ENCODE peak calls at places on chromosome 14, in five cellular contexts. D, R, Z, I and L are unnamed samples. For H3K4me1, the result is how much of the 10 kb centered on the place peaks cover.

GRCh38 chr14:37116933-37117844 is 55.2 kb downstream of the SLC25A21 start:
- DNase-seq in D (peak), R (no peak), Z (no peak), I (no peak), L (no peak)

GRCh38 chr14:102805454-102805891 is 28.2 kb downstream of the TRAF3 start:
- DNase-seq in D (peak), R (no peak), Z (no peak), I (no peak), L (no peak)

GRCh38 chr14:59090572-59090971 is 97.9 kb upstream of the DAAM1 start:
- DNase-seq in D (no peak), R (no peak), Z (no peak), I (no peak), L (no peak)

GRCh38 chr14:71711131-71711530 is 221.1 kb upstream of the RGS6 start:
- DNase-seq in D (peak), R (no peak), Z (no peak), I (no peak), L (no peak)

GRCh38 chr14:61876362-61877049 is 114.3 kb downstream of the SNAPC1 start:
- DNase-seq in D (no peak), R (no peak), Z (no peak), I (no peak), L (no peak)

GRCh38 chr14:57182760-57183503 is 85.8 kb downstream of the EXOC5 start:
- DNase-seq in D (no peak), R (peak), Z (no peak), I (peak), L (no peak)

GRCh38 chr14:89422181-89422951 is 5.3 kb upstream of the FOXN3 start:
- DNase-seq in D (no peak), R (no peak), Z (no peak), I (no peak), L (no peak)

GRCh38 chr14:32205984-32206383 is 2.9 kb upstream of the RNU6-8 start:
- DNase-seq in D (no peak), R (no peak), Z (no peak), I (no peak), L (no peak)

GRCh38 chr14:55138091-55138490 is 9.0 kb downstream of the LGALS3 start:
- DNase-seq in D (no peak), R (no peak), Z (no peak), I (peak), L (no peak)

GRCh38 chr14:21680072-21680471 is 6.5 kb upstream of the OR4E1 start:
- DNase-seq in D (peak), R (no peak), Z (no peak), I (no peak), L (no peak)

GRCh38 chr14:30882431-30882830 is 8.1 kb downstream of the COCH start:
- DNase-seq in D (no peak), R (no peak), Z (no peak), I (no peak), L (no peak)

GRCh38 chr14:51828017-51828797 is 32.2 kb upstream of the GNG2 start:
- DNase-seq in D (peak), R (no peak), Z (peak), I (peak), L (no peak)

GRCh38 chr14:72525087-72525909 is 368.6 kb downstream of the DPF3 start:
- DNase-seq in D (peak), R (no peak), Z (no peak), I (no peak), L (no peak)

GRCh38 chr14:76958975-76959710 is 69.4 kb downstream of the IRF2BPL start:
- DNase-seq in D (peak), R (no peak), Z (no peak), I (no peak), L (peak)

GRCh38 chr14:86221755-86222154 is 691.8 kb downstream of the FLRT2 start:
- DNase-seq in D (no peak), R (no peak), Z (no peak), I (peak), L (no peak)

GRCh38 chr14:34496007-34496678 is 34.1 kb upstream of the SPTSSA start:
- DNase-seq in D (peak), R (peak), Z (no peak), I (no peak), L (no peak)

GRCh38 chr14:49879683-49880204 is 13.1 kb upstream of the ARF6 start:
- DNase-seq in D (peak), R (no peak), Z (no peak), I (peak), L (no peak)

GRCh38 chr14:61119006-61119405 is 138.0 kb downstream of the SLC38A6 start:
- DNase-seq in D (no peak), R (no peak), Z (no peak), I (peak), L (no peak)

GRCh38 chr14:22796087-22796707 is 19.0 kb downstream of the SLC7A7 start:
- DNase-seq in D (no peak), R (no peak), Z (no peak), I (no peak), L (no peak)

GRCh38 chr14:50041980-50042379 is 74.4 kb downstream of the VCPKMT start:
- DNase-seq in D (no peak), R (no peak), Z (no peak), I (no peak), L (no peak)

GRCh38 chr14:94173471-94173884 is 644 bp upstream of the PPP4R4 start:
- DNase-seq in D (no peak), R (no peak), Z (peak), I (no peak), L (no peak)

GRCh38 chr14:100830681-100831080 is 4.8 kb downstream of the MEG3 start:
- DNase-seq in D (no peak), R (no peak), Z (no peak), I (peak), L (no peak)

GRCh38 chr14:70884595-70885342 is 22.5 kb upstream of the PCNX1 start:
- DNase-seq in D (peak), R (no peak), Z (no peak), I (no peak), L (no peak)

GRCh38 chr14:85175556-85175955 is 354.4 kb upstream of the FLRT2 start:
- DNase-seq in D (peak), R (no peak), Z (no peak), I (no peak), L (no peak)

GRCh38 chr14:59583755-59584154 is 7.1 kb upstream of the CCDC175 start:
- DNase-seq in D (peak), R (no peak), Z (no peak), I (no peak), L (no peak)

GRCh38 chr14:76456200-76456599 is 80.3 kb downstream of the ESRRB start:
- DNase-seq in D (no peak), R (no peak), Z (no peak), I (peak), L (no peak)

GRCh38 chr14:103140316-103141109 is 17.3 kb downstream of the TNFAIP2 start:
- DNase-seq in D (no peak), R (no peak), Z (no peak), I (no peak), L (no peak)

GRCh38 chr14:56207626-56208297 is 89.6 kb downstream of the PELI2 start:
- DNase-seq in D (peak), R (no peak), Z (no peak), I (no peak), L (no peak)

GRCh38 chr14:88040141-88040540 is 35.2 kb downstream of the GPR65 start:
- DNase-seq in D (no peak), R (no peak), Z (no peak), I (no peak), L (no peak)

GRCh38 chr14:78790262-78790661 is 620.1 kb downstream of the NRXN3 start:
- DNase-seq in D (no peak), R (no peak), Z (no peak), I (peak), L (no peak)

GRCh38 chr14:103534576-103535061 is 5.6 kb downstream of the TRMT61A start:
- DNase-seq in D (no peak), R (peak), Z (peak), I (no peak), L (no peak)

GRCh38 chr14:103109789-103110415 is 13.4 kb upstream of the TNFAIP2 start:
- DNase-seq in D (peak), R (no peak), Z (no peak), I (peak), L (no peak)

GRCh38 chr14:23421594-23421993 is 13.5 kb upstream of the MYH6 start:
- DNase-seq in D (no peak), R (no peak), Z (no peak), I (no peak), L (no peak)

GRCh38 chr14:89356927-89357326 is 60.1 kb downstream of the FOXN3 start:
- DNase-seq in D (no peak), R (no peak), Z (no peak), I (no peak), L (no peak)

GRCh38 chr14:32896979-32897723 is 41.5 kb upstream of the NPAS3 start:
- DNase-seq in D (peak), R (no peak), Z (no peak), I (no peak), L (no peak)

GRCh38 chr14:33457617-33458016 is 493.3 kb downstream of the EGLN3 start:
- DNase-seq in D (no peak), R (no peak), Z (no peak), I (no peak), L (no peak)

GRCh38 chr14:100381386-100382105 is 58.4 kb downstream of the SLC25A47 start:
- DNase-seq in D (peak), R (no peak), Z (no peak), I (peak), L (no peak)

GRCh38 chr14:24238123-24238522 is 4.3 kb downstream of the TINF2 start:
- DNase-seq in D (no peak), R (no peak), Z (no peak), I (no peak), L (peak)

GRCh38 chr14:64731141-64731581 is 26.9 kb downstream of the PLEKHG3 start:
- DNase-seq in D (no peak), R (peak), Z (no peak), I (no peak), L (peak)

GRCh38 chr14:59566725-59567124 is 9.9 kb downstream of the CCDC175 start:
- DNase-seq in D (no peak), R (no peak), Z (no peak), I (no peak), L (no peak)

GRCh38 chr14:73759714-73760597 is 45.8 kb upstream of the PNMA1 start:
- DNase-seq in D (peak), R (peak), Z (peak), I (peak), L (peak)

GRCh38 chr14:73759183-73759713 is 45.1 kb upstream of the PNMA1 start:
- DNase-seq in D (peak), R (peak), Z (peak), I (peak), L (peak)

GRCh38 chr14:73762375-73762822 is 48.2 kb upstream of the PNMA1 start:
- DNase-seq in D (no peak), R (no peak), Z (no peak), I (no peak), L (no peak)

GRCh38 chr14:73761621-73762355 is 47.6 kb upstream of the PNMA1 start:
- DNase-seq in D (no peak), R (no peak), Z (no peak), I (no peak), L (no peak)

DNA sequence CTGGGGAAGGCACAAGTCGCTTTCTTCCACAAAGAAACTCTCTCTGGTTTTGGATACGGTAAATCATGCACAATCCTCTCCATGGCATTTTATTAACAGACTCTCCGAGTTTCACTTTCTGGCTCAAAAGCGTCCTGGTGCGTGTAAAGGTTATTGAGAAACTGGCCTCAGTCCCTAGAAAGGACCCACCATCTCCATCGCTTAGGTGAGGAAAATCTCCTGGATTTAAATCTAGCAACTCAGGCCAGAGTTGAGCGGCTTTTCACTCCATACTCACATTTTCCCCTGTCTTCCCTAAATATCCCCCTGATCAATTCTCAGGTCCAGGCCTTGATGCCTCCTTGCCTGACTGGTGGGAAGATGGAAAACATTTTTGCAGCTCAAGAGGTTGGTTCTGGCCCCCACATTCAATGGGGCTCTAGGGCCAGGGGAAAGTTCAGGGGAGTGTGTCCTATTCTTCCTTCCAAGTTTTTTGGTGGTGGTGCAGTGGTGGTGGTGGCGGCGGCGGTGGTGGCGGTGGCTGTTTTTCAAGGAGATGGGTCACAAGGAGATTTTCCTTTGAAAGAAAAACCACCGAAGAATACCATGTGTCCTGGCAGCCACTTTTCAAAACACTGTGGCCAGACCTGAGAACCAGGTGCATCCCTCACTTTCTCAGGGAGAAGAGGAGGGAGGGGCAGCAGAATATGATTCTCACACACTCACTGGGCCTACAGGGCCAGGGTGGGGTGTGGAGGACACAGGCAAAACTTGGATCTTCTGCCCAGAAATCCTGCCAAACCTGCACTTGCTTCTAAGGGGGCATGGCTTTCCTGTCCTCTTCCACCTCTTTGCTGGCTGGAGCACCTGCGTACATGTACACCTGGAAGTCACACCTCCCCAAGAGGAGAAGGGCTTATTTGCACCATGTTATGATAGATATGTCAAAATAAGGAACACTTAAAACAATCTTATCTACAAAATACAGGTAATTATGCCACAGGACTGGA is 46.7 kb upstream of the PNMA1 start:
- DNase-seq in D (no peak), R (no peak), Z (no peak), I (no peak), L (no peak)
- H3K4me3 ChIP-seq in D (peak), R (peak), Z (peak), I (peak), L (peak)

GRCh38 chr14:69682607-69683263 is 71.3 kb downstream of the SUSD6 start:
- DNase-seq in D (no peak), R (no peak), Z (no peak), I (no peak), L (no peak)
- H3K4me1 ChIP-seq in D (under half), R (under half), Z (half or more), I (under half), L (under half)

DNA sequence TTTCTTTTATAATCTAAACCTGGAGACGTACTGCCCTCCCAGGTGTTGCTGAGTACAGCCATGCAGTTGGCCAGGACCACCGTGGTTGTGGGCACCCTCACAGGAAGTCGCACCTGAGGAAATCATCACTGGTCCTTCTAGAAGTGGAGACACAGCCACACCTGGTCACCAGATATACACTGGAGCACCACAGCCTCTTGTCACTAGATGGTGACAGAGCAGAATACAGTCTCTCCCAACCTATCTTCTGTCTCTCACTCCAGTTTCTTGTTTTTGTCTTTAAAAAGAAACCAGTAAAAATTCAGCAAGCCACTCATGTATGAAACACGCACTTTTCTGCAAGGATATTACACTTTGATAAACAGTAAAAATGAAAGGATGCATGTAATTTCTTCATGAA is 43.1 kb upstream of the GPHB5 start:
- DNase-seq in D (no peak), R (no peak), Z (no peak), I (no peak), L (no peak)
- TF ChIP-seq CTCF in D (no peak), R (no peak), Z (no peak), I (no peak), L (no peak)

GRCh38 chr14:92676031-92676430 is 72.4 kb downstream of the LGMN start:
- DNase-seq in D (no peak), R (no peak), Z (peak), I (no peak), L (no peak)
- H3K4me3 ChIP-seq in D (no peak), R (no peak), Z (no peak), I (no peak), L (no peak)

GRCh38 chr14:90750191-90750590 is 66.0 kb downstream of the TTC7B start:
- DNase-seq in D (no peak), R (no peak), Z (no peak), I (no peak), L (no peak)
- H3K4me1 ChIP-seq in D (under half), R (under half), Z (under half), I (under half), L (under half)

DNA sequence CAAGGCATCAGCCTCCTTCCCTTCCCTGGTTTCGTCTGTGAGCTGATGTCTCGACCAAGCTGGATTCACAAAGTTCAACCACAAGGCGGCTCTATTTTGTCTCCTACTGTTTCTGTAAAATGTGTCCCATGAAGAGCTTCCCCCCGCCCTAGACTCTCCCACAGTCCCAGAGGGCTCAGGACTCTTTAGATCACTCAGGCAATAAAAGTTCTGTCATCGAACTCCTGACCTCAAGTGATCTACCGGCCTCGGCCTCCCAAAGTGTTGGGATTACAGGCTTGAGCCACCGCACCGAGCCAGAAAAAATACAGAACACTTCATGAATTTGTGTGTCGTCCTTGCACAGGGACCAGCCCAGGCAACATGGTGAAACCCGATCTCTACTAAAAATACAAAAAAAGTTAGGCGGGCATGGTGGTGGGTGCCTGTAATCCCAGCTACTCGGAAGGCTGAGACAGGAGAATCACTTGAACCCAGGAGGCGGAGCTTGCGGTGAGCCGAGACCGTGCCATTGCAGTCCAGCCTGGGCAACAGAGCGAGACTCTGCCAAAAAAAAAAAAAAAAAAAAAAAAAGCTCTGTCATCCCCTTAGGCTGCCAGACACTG is 149.4 kb downstream of the BCL11B start:
- DNase-seq in D (no peak), R (no peak), Z (no peak), I (no peak), L (no peak)
- TF ChIP-seq CTCF in D (no peak), R (no peak), Z (no peak), I (no peak), L (no peak)